ENCODE peak calls at places on chromosomes 3 and 15, in eight cellular contexts. One of them, this sample, is unnamed.

GRCh38 chr3:134694445-134694844 is 43.6 kb upstream of the KY start:
- DNase-seq in HFF-Myc: no peak
- DNase-seq in fibroblast of lung: no peak
- DNase-seq in suprapubic skin: no peak
- DNase-seq in ovary: no peak
- DNase-seq in gastrocnemius medialis: no peak
- DNase-seq in breast epithelium: peak
- DNase-seq in fibroblast of pulmonary artery: no peak
- DNase-seq in this sample: no peak

GRCh38 chr3:18782191-18782590 is 357.1 kb upstream of the SATB1 start:
- DNase-seq in suprapubic skin: no peak
- DNase-seq in ovary: no peak
- DNase-seq in fibroblast of lung: no peak
- DNase-seq in HFF-Myc: no peak
- DNase-seq in fibroblast of pulmonary artery: no peak
- DNase-seq in gastrocnemius medialis: no peak
- DNase-seq in breast epithelium: no peak
- DNase-seq in this sample: no peak

GRCh38 chr3:174202561-174202960 is 656.6 kb upstream of the NAALADL2 start:
- DNase-seq in fibroblast of pulmonary artery: peak
- DNase-seq in HFF-Myc: no peak
- DNase-seq in breast epithelium: no peak
- DNase-seq in gastrocnemius medialis: no peak
- DNase-seq in suprapubic skin: no peak
- DNase-seq in ovary: no peak
- DNase-seq in fibroblast of lung: peak
- DNase-seq in this sample: no peak

GRCh38 chr3:104575631-104576030 is 791.1 kb upstream of the ALCAM start:
- DNase-seq in suprapubic skin: no peak
- DNase-seq in HFF-Myc: no peak
- DNase-seq in fibroblast of pulmonary artery: no peak
- DNase-seq in fibroblast of lung: no peak
- DNase-seq in ovary: no peak
- DNase-seq in breast epithelium: no peak
- DNase-seq in gastrocnemius medialis: no peak
- DNase-seq in this sample: no peak

GRCh38 chr3:33313331-33313730 is 36.1 kb downstream of the FBXL2 start:
- DNase-seq in gastrocnemius medialis: no peak
- DNase-seq in HFF-Myc: no peak
- DNase-seq in ovary: no peak
- DNase-seq in breast epithelium: no peak
- DNase-seq in suprapubic skin: no peak
- DNase-seq in fibroblast of lung: peak
- DNase-seq in fibroblast of pulmonary artery: peak
- DNase-seq in this sample: no peak

GRCh38 chr15:66898656-66899402 is 166.6 kb upstream of the SMAD3 start:
- DNase-seq in ovary: no peak
- DNase-seq in fibroblast of pulmonary artery: no peak
- DNase-seq in fibroblast of lung: no peak
- DNase-seq in suprapubic skin: peak
- DNase-seq in gastrocnemius medialis: no peak
- DNase-seq in HFF-Myc: no peak
- DNase-seq in breast epithelium: no peak
- DNase-seq in this sample: no peak

GRCh38 chr3:52216585-52217408 is 8.6 kb downstream of the TLR9 start:
- DNase-seq in breast epithelium: peak
- DNase-seq in gastrocnemius medialis: peak
- DNase-seq in fibroblast of pulmonary artery: peak
- DNase-seq in suprapubic skin: no peak
- DNase-seq in ovary: peak
- DNase-seq in fibroblast of lung: peak
- DNase-seq in HFF-Myc: no peak
- DNase-seq in this sample: no peak

GRCh38 chr15:101314301-101314700 is 19.3 kb upstream of the SNRPA1 start:
- DNase-seq in ovary: no peak
- DNase-seq in HFF-Myc: no peak
- DNase-seq in suprapubic skin: no peak
- DNase-seq in fibroblast of lung: no peak
- DNase-seq in gastrocnemius medialis: no peak
- DNase-seq in fibroblast of pulmonary artery: no peak
- DNase-seq in breast epithelium: no peak
- DNase-seq in this sample: no peak

GRCh38 chr3:99659032-99659431 is 20.6 kb downstream of the COL8A1 start:
- DNase-seq in HFF-Myc: peak
- DNase-seq in fibroblast of lung: peak
- DNase-seq in fibroblast of pulmonary artery: peak
- DNase-seq in suprapubic skin: no peak
- DNase-seq in breast epithelium: no peak
- DNase-seq in ovary: no peak
- DNase-seq in gastrocnemius medialis: peak
- DNase-seq in this sample: no peak

GRCh38 chr3:72123908-72124441 is 339.0 kb upstream of the PROK2 start:
- DNase-seq in breast epithelium: peak
- DNase-seq in suprapubic skin: no peak
- DNase-seq in ovary: peak
- DNase-seq in fibroblast of lung: peak
- DNase-seq in gastrocnemius medialis: peak
- DNase-seq in HFF-Myc: peak
- DNase-seq in fibroblast of pulmonary artery: peak
- DNase-seq in this sample: no peak

GRCh38 chr15:40523611-40524010 is 41.2 kb downstream of the CCDC32 start:
- DNase-seq in ovary: no peak
- DNase-seq in suprapubic skin: no peak
- DNase-seq in fibroblast of pulmonary artery: no peak
- DNase-seq in HFF-Myc: no peak
- DNase-seq in gastrocnemius medialis: no peak
- DNase-seq in fibroblast of lung: no peak
- DNase-seq in breast epithelium: no peak
- DNase-seq in this sample: no peak

GRCh38 chr15:91942676-91943417 is 89.3 kb downstream of the SLCO3A1 start:
- DNase-seq in HFF-Myc: no peak
- DNase-seq in fibroblast of lung: peak
- DNase-seq in ovary: peak
- DNase-seq in fibroblast of pulmonary artery: peak
- DNase-seq in breast epithelium: peak
- DNase-seq in gastrocnemius medialis: peak
- DNase-seq in suprapubic skin: peak
- DNase-seq in this sample: no peak

GRCh38 chr3:127077506-127078064 is 94.7 kb downstream of the PLXNA1 start:
- DNase-seq in gastrocnemius medialis: no peak
- DNase-seq in breast epithelium: no peak
- DNase-seq in suprapubic skin: peak
- DNase-seq in HFF-Myc: no peak
- DNase-seq in fibroblast of lung: no peak
- DNase-seq in ovary: no peak
- DNase-seq in fibroblast of pulmonary artery: no peak
- DNase-seq in this sample: no peak

GRCh38 chr15:53591041-53591440 is 168.4 kb downstream of the WDR72 start:
- DNase-seq in HFF-Myc: no peak
- DNase-seq in gastrocnemius medialis: no peak
- DNase-seq in breast epithelium: no peak
- DNase-seq in suprapubic skin: no peak
- DNase-seq in fibroblast of pulmonary artery: no peak
- DNase-seq in fibroblast of lung: no peak
- DNase-seq in ovary: no peak
- DNase-seq in this sample: no peak

GRCh38 chr3:123380261-123380660 is 68.6 kb downstream of the ADCY5 start:
- DNase-seq in fibroblast of pulmonary artery: no peak
- DNase-seq in breast epithelium: no peak
- DNase-seq in fibroblast of lung: no peak
- DNase-seq in HFF-Myc: no peak
- DNase-seq in ovary: no peak
- DNase-seq in suprapubic skin: no peak
- DNase-seq in gastrocnemius medialis: no peak
- DNase-seq in this sample: no peak

GRCh38 chr3:42729404-42730145 is 27.0 kb upstream of the HHATL start:
- DNase-seq in fibroblast of lung: no peak
- DNase-seq in fibroblast of pulmonary artery: no peak
- DNase-seq in HFF-Myc: no peak
- DNase-seq in ovary: no peak
- DNase-seq in suprapubic skin: peak
- DNase-seq in gastrocnemius medialis: peak
- DNase-seq in breast epithelium: peak
- DNase-seq in this sample: no peak

GRCh38 chr3:46399557-46399956 is 7.3 kb downstream of the CCR5AS start:
- DNase-seq in ovary: no peak
- DNase-seq in suprapubic skin: no peak
- DNase-seq in fibroblast of pulmonary artery: peak
- DNase-seq in fibroblast of lung: peak
- DNase-seq in gastrocnemius medialis: no peak
- DNase-seq in HFF-Myc: no peak
- DNase-seq in breast epithelium: no peak
- DNase-seq in this sample: no peak

GRCh38 chr3:183844606-183845005 is 19.2 kb upstream of the MAP6D1 start:
- DNase-seq in breast epithelium: no peak
- DNase-seq in suprapubic skin: no peak
- DNase-seq in fibroblast of pulmonary artery: peak
- DNase-seq in ovary: no peak
- DNase-seq in gastrocnemius medialis: no peak
- DNase-seq in fibroblast of lung: peak
- DNase-seq in HFF-Myc: peak
- DNase-seq in this sample: no peak

GRCh38 chr3:125212096-125212508 is 446 bp downstream of the SLC12A8 start:
- DNase-seq in gastrocnemius medialis: no peak
- DNase-seq in fibroblast of pulmonary artery: no peak
- DNase-seq in ovary: no peak
- DNase-seq in breast epithelium: no peak
- DNase-seq in fibroblast of lung: no peak
- DNase-seq in HFF-Myc: no peak
- DNase-seq in suprapubic skin: no peak
- DNase-seq in this sample: no peak

GRCh38 chr15:85639752-85640381 is 154.9 kb downstream of the KLHL25 start:
- DNase-seq in breast epithelium: no peak
- DNase-seq in fibroblast of lung: peak
- DNase-seq in ovary: no peak
- DNase-seq in suprapubic skin: no peak
- DNase-seq in gastrocnemius medialis: no peak
- DNase-seq in HFF-Myc: no peak
- DNase-seq in fibroblast of pulmonary artery: peak
- DNase-seq in this sample: no peak

GRCh38 chr15:40054746-40055575 is 16.0 kb upstream of the SRP14 start:
- DNase-seq in suprapubic skin: peak
- DNase-seq in breast epithelium: no peak
- DNase-seq in fibroblast of pulmonary artery: no peak
- DNase-seq in gastrocnemius medialis: peak
- DNase-seq in HFF-Myc: no peak
- DNase-seq in ovary: no peak
- DNase-seq in fibroblast of lung: peak
- DNase-seq in this sample: peak

GRCh38 chr15:99105516-99106341 is 849 bp downstream of the SYNM start:
- DNase-seq in breast epithelium: no peak
- DNase-seq in fibroblast of pulmonary artery: peak
- DNase-seq in fibroblast of lung: peak
- DNase-seq in suprapubic skin: peak
- DNase-seq in HFF-Myc: no peak
- DNase-seq in gastrocnemius medialis: peak
- DNase-seq in ovary: no peak
- DNase-seq in this sample: peak

GRCh38 chr3:41508063-41508696 is 308.9 kb downstream of the CTNNB1 start:
- DNase-seq in gastrocnemius medialis: no peak
- DNase-seq in fibroblast of pulmonary artery: no peak
- DNase-seq in breast epithelium: no peak
- DNase-seq in HFF-Myc: no peak
- DNase-seq in suprapubic skin: no peak
- DNase-seq in fibroblast of lung: peak
- DNase-seq in ovary: no peak
- DNase-seq in this sample: no peak
- TF ChIP-seq CTCF in gastrocnemius medialis: no peak
- TF ChIP-seq CTCF in fibroblast of pulmonary artery: no peak
- TF ChIP-seq CTCF in breast epithelium: no peak
- TF ChIP-seq CTCF in HFF-Myc: no peak
- TF ChIP-seq CTCF in suprapubic skin: no peak
- TF ChIP-seq CTCF in fibroblast of lung: no peak
- TF ChIP-seq CTCF in ovary: no peak
- TF ChIP-seq CTCF in this sample: no peak

GRCh38 chr15:58401991-58402649 is 29.7 kb upstream of the LIPC start:
- DNase-seq in fibroblast of pulmonary artery: peak
- DNase-seq in HFF-Myc: no peak
- DNase-seq in ovary: no peak
- DNase-seq in fibroblast of lung: no peak
- DNase-seq in breast epithelium: peak
- DNase-seq in gastrocnemius medialis: no peak
- DNase-seq in suprapubic skin: no peak
- DNase-seq in this sample: no peak
- TF ChIP-seq CTCF in fibroblast of pulmonary artery: no peak
- TF ChIP-seq CTCF in HFF-Myc: no peak
- TF ChIP-seq CTCF in ovary: no peak
- TF ChIP-seq CTCF in fibroblast of lung: no peak
- TF ChIP-seq CTCF in breast epithelium: no peak
- TF ChIP-seq CTCF in gastrocnemius medialis: no peak
- TF ChIP-seq CTCF in suprapubic skin: no peak
- TF ChIP-seq CTCF in this sample: no peak

GRCh38 chr3:177893321-177893720 is 642.9 kb upstream of the KCNMB2 start:
- DNase-seq in gastrocnemius medialis: no peak
- DNase-seq in fibroblast of pulmonary artery: peak
- DNase-seq in ovary: no peak
- DNase-seq in suprapubic skin: no peak
- DNase-seq in HFF-Myc: no peak
- DNase-seq in fibroblast of lung: no peak
- DNase-seq in breast epithelium: no peak
- DNase-seq in this sample: no peak
- TF ChIP-seq CTCF in gastrocnemius medialis: no peak
- TF ChIP-seq CTCF in fibroblast of pulmonary artery: peak
- TF ChIP-seq CTCF in ovary: no peak
- TF ChIP-seq CTCF in suprapubic skin: no peak
- TF ChIP-seq CTCF in HFF-Myc: peak
- TF ChIP-seq CTCF in fibroblast of lung: no peak
- TF ChIP-seq CTCF in breast epithelium: no peak
- TF ChIP-seq CTCF in this sample: no peak

GRCh38 chr3:189739396-189739795 is 108.2 kb downstream of the TP63 start:
- DNase-seq in breast epithelium: no peak
- DNase-seq in HFF-Myc: no peak
- DNase-seq in gastrocnemius medialis: no peak
- DNase-seq in fibroblast of lung: no peak
- DNase-seq in suprapubic skin: no peak
- DNase-seq in fibroblast of pulmonary artery: no peak
- DNase-seq in ovary: no peak
- DNase-seq in this sample: no peak

GRCh38 chr3:189745622-189746021 is 114.4 kb downstream of the TP63 start:
- DNase-seq in ovary: no peak
- DNase-seq in fibroblast of lung: no peak
- DNase-seq in HFF-Myc: no peak
- DNase-seq in breast epithelium: no peak
- DNase-seq in suprapubic skin: no peak
- DNase-seq in fibroblast of pulmonary artery: no peak
- DNase-seq in gastrocnemius medialis: no peak
- DNase-seq in this sample: no peak

GRCh38 chr3:189748046-189748445 is 116.9 kb downstream of the TP63 start:
- DNase-seq in breast epithelium: no peak
- DNase-seq in fibroblast of pulmonary artery: no peak
- DNase-seq in HFF-Myc: no peak
- DNase-seq in fibroblast of lung: no peak
- DNase-seq in suprapubic skin: no peak
- DNase-seq in gastrocnemius medialis: no peak
- DNase-seq in ovary: no peak
- DNase-seq in this sample: no peak

DNA sequence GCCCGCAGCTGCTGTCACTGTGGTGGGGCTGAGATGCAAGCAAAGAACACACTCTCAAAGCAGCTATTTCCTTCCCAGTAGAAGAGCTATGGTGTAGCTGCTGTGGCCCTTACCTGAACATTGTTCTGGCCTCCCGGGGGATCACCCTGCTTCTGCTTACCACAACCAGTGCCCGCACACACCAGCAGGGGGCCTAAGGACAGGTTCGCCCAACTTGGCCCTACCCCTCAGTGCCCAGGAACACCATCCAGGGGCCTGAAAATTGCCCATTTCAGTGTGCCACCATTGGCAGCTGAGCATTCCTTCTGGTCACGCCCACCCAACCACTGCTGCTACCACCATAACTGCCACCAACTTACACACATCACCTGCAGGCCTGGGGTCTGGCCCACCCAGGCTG is 113.0 kb downstream of the TP63 start:
- DNase-seq in fibroblast of pulmonary artery: no peak
- DNase-seq in HFF-Myc: no peak
- DNase-seq in breast epithelium: no peak
- DNase-seq in suprapubic skin: no peak
- DNase-seq in ovary: no peak
- DNase-seq in fibroblast of lung: no peak
- DNase-seq in gastrocnemius medialis: no peak
- DNase-seq in this sample: no peak
- TF ChIP-seq CTCF in fibroblast of pulmonary artery: no peak
- TF ChIP-seq CTCF in HFF-Myc: no peak
- TF ChIP-seq CTCF in breast epithelium: no peak
- TF ChIP-seq CTCF in suprapubic skin: no peak
- TF ChIP-seq CTCF in ovary: no peak
- TF ChIP-seq CTCF in fibroblast of lung: no peak
- TF ChIP-seq CTCF in gastrocnemius medialis: no peak
- TF ChIP-seq CTCF in this sample: no peak

This sample was measured in type B pancreatic cell.